ENCODE peak calls at places on chromosomes 7 and 10, in five cellular contexts. K is CD8-positive, alpha-beta memory T cell; N is 8988T; T is T-helper 1 cell; H is stimulated activated naive CD8-positive, alpha-beta T cell treated with anti-CD3 and anti-CD28 coated beads, Interleukin-15, Interleukin-2, amounts not matched to agents 100 U/mL and 50 U/mL, for 24 hours. W is an unnamed sample.
A peak's percentile ranks its signal among the peaks of the same experiment; 100 is the strongest.

GRCh38 chr7:98760201-98760651 is 109.6 kb downstream of the TMEM130 start:
- DNase-seq in H (no peak), N (no peak), K (no peak), T (no peak), W (no peak)

GRCh38 chr10:118412918-118413317 is 70.8 kb upstream of the FAM204A start:
- DNase-seq in K (no peak), H (no peak), T (no peak), N (no peak), W (no peak)

GRCh38 chr7:28458732-28459131 is 46.4 kb downstream of the CREB5 start:
- DNase-seq in K (no peak), N (no peak), H (no peak), T (no peak), W (no peak)

GRCh38 chr7:75981450-75982305 is 12.7 kb downstream of the TMEM120A start:
- DNase-seq in T (no peak), K (no peak), H (no peak), N (no peak), W (no peak)

GRCh38 chr10:42419789-42420188 is 218.6 kb downstream of the ZNF33B start:
- DNase-seq in H (no peak), K (no peak), N (no peak), T (no peak), W (no peak)

GRCh38 chr10:71367279-71367678 is 29.4 kb upstream of the CDH23 start:
- DNase-seq in T (no peak), N (no peak), K (no peak), H (no peak), W (no peak)

GRCh38 chr10:43053825-43054224 is 23.0 kb upstream of the RET start:
- DNase-seq in T (no peak), N (no peak), H (no peak), K (no peak), W (no peak)

GRCh38 chr7:80172387-80172786 is 37.8 kb downstream of the GNAI1 start:
- DNase-seq in K (peak; percentile 48), T (no peak), H (no peak), N (no peak), W (no peak)

GRCh38 chr7:30717181-30717580 is 34.8 kb upstream of the INMT start:
- DNase-seq in N (no peak), K (no peak), H (no peak), T (no peak), W (no peak)

GRCh38 chr7:3371601-3372000 is 70.5 kb downstream of the SDK1 start:
- DNase-seq in H (no peak), N (no peak), K (no peak), T (no peak), W (no peak)

GRCh38 chr7:148575640-148576411 is 14.7 kb upstream of the C7orf33 start:
- DNase-seq in K (peak; percentile 58), N (no peak), H (peak; percentile 78), T (peak; percentile 66), W (peak; percentile 40)

GRCh38 chr7:13031481-13031880 is 344.0 kb downstream of the ARL4A start:
- DNase-seq in H (no peak), N (no peak), K (no peak), T (no peak), W (no peak)

W was measured in NCI-H2107.